ENCODE peak calls at places on chromosomes 12 and 14, in seven cellular contexts. One of them, this sample, is unnamed.
A peak's percentile ranks its signal among the peaks of the same experiment; 100 is the strongest.

GRCh38 chr12:64707362-64707761 is 51.8 kb downstream of the GNS start:
- DNase-seq in mesenchymal stem cell: no peak
- DNase-seq in stimulated activated CD4-positive, alpha-beta T cell treated with anti-CD3 and anti-CD28 coated beads, Interleukin-1b, Interleukin-23, amount 100 ng/mL, for 1 hour: no peak
- DNase-seq in iris pigment epithelial cell: no peak
- DNase-seq in CD8-positive, alpha-beta memory T cell: no peak
- DNase-seq in OCI-M1: no peak
- DNase-seq in NCI-H1105: no peak
- DNase-seq in this sample: no peak

GRCh38 chr12:122866950-122867607 is 28.8 kb downstream of the VPS37B start:
- DNase-seq in mesenchymal stem cell: no peak
- DNase-seq in stimulated activated CD4-positive, alpha-beta T cell treated with anti-CD3 and anti-CD28 coated beads, Interleukin-1b, Interleukin-23, amount 100 ng/mL, for 1 hour: no peak
- DNase-seq in iris pigment epithelial cell: no peak
- DNase-seq in CD8-positive, alpha-beta memory T cell: no peak
- DNase-seq in OCI-M1: no peak
- DNase-seq in NCI-H1105: no peak
- DNase-seq in this sample: no peak

GRCh38 chr12:6953417-6954315 is 2.5 kb downstream of the PTPN6 start:
- DNase-seq in mesenchymal stem cell: peak; percentile 54
- DNase-seq in stimulated activated CD4-positive, alpha-beta T cell treated with anti-CD3 and anti-CD28 coated beads, Interleukin-1b, Interleukin-23, amount 100 ng/mL, for 1 hour: peak; percentile 70
- DNase-seq in iris pigment epithelial cell: peak; percentile 62
- DNase-seq in CD8-positive, alpha-beta memory T cell: peak; percentile 79
- DNase-seq in OCI-M1: peak; percentile 95
- DNase-seq in NCI-H1105: no peak
- DNase-seq in this sample: peak; percentile 95

GRCh38 chr14:23009939-23010718 is at the start of gene C14orf93:
- DNase-seq in mesenchymal stem cell: peak; percentile 58
- DNase-seq in stimulated activated CD4-positive, alpha-beta T cell treated with anti-CD3 and anti-CD28 coated beads, Interleukin-1b, Interleukin-23, amount 100 ng/mL, for 1 hour: peak; percentile 57
- DNase-seq in iris pigment epithelial cell: peak; percentile 66
- DNase-seq in CD8-positive, alpha-beta memory T cell: peak; percentile 72
- DNase-seq in OCI-M1: peak; percentile 77
- DNase-seq in NCI-H1105: peak; percentile 65
- DNase-seq in this sample: peak; percentile 82

GRCh38 chr14:23055621-23056256 is 1.6 kb downstream of the CDH24 start:
- DNase-seq in mesenchymal stem cell: peak; percentile 22
- DNase-seq in stimulated activated CD4-positive, alpha-beta T cell treated with anti-CD3 and anti-CD28 coated beads, Interleukin-1b, Interleukin-23, amount 100 ng/mL, for 1 hour: no peak
- DNase-seq in iris pigment epithelial cell: no peak
- DNase-seq in CD8-positive, alpha-beta memory T cell: no peak
- DNase-seq in OCI-M1: no peak
- DNase-seq in NCI-H1105: no peak
- DNase-seq in this sample: no peak

GRCh38 chr12:24135158-24135850 is 185.8 kb upstream of the SOX5 start:
- DNase-seq in mesenchymal stem cell: peak; percentile 77
- DNase-seq in stimulated activated CD4-positive, alpha-beta T cell treated with anti-CD3 and anti-CD28 coated beads, Interleukin-1b, Interleukin-23, amount 100 ng/mL, for 1 hour: no peak
- DNase-seq in iris pigment epithelial cell: no peak
- DNase-seq in CD8-positive, alpha-beta memory T cell: no peak
- DNase-seq in OCI-M1: no peak
- DNase-seq in NCI-H1105: no peak
- DNase-seq in this sample: no peak

GRCh38 chr12:54417712-54418440 is 1.2 kb downstream of the ITGA5 start:
- DNase-seq in mesenchymal stem cell: peak; percentile 40
- DNase-seq in stimulated activated CD4-positive, alpha-beta T cell treated with anti-CD3 and anti-CD28 coated beads, Interleukin-1b, Interleukin-23, amount 100 ng/mL, for 1 hour: no peak
- DNase-seq in iris pigment epithelial cell: no peak
- DNase-seq in CD8-positive, alpha-beta memory T cell: peak; percentile 18
- DNase-seq in OCI-M1: peak; percentile 24
- DNase-seq in NCI-H1105: no peak
- DNase-seq in this sample: peak; percentile 62

GRCh38 chr14:104690266-104690711 is 871 bp downstream of the INF2 start:
- DNase-seq in mesenchymal stem cell: no peak
- DNase-seq in stimulated activated CD4-positive, alpha-beta T cell treated with anti-CD3 and anti-CD28 coated beads, Interleukin-1b, Interleukin-23, amount 100 ng/mL, for 1 hour: no peak
- DNase-seq in iris pigment epithelial cell: no peak
- DNase-seq in CD8-positive, alpha-beta memory T cell: no peak
- DNase-seq in OCI-M1: no peak
- DNase-seq in NCI-H1105: no peak
- DNase-seq in this sample: no peak

GRCh38 chr12:19489168-19489567 is 49.9 kb downstream of the AEBP2 start:
- DNase-seq in mesenchymal stem cell: no peak
- DNase-seq in stimulated activated CD4-positive, alpha-beta T cell treated with anti-CD3 and anti-CD28 coated beads, Interleukin-1b, Interleukin-23, amount 100 ng/mL, for 1 hour: no peak
- DNase-seq in iris pigment epithelial cell: no peak
- DNase-seq in CD8-positive, alpha-beta memory T cell: no peak
- DNase-seq in OCI-M1: no peak
- DNase-seq in NCI-H1105: no peak
- DNase-seq in this sample: no peak

GRCh38 chr12:89033062-89033461 is 319.2 kb downstream of the DUSP6 start:
- DNase-seq in mesenchymal stem cell: no peak
- DNase-seq in stimulated activated CD4-positive, alpha-beta T cell treated with anti-CD3 and anti-CD28 coated beads, Interleukin-1b, Interleukin-23, amount 100 ng/mL, for 1 hour: no peak
- DNase-seq in iris pigment epithelial cell: no peak
- DNase-seq in CD8-positive, alpha-beta memory T cell: no peak
- DNase-seq in OCI-M1: peak; percentile 92
- DNase-seq in NCI-H1105: no peak
- DNase-seq in this sample: no peak

GRCh38 chr14:91126761-91127160 is 12.9 kb downstream of the DGLUCY start:
- DNase-seq in mesenchymal stem cell: no peak
- DNase-seq in stimulated activated CD4-positive, alpha-beta T cell treated with anti-CD3 and anti-CD28 coated beads, Interleukin-1b, Interleukin-23, amount 100 ng/mL, for 1 hour: no peak
- DNase-seq in iris pigment epithelial cell: no peak
- DNase-seq in CD8-positive, alpha-beta memory T cell: no peak
- DNase-seq in OCI-M1: no peak
- DNase-seq in NCI-H1105: no peak
- DNase-seq in this sample: no peak

GRCh38 chr12:99915251-99916082 is 69.3 kb downstream of the ANKS1B start:
- DNase-seq in mesenchymal stem cell: peak; percentile 82
- DNase-seq in stimulated activated CD4-positive, alpha-beta T cell treated with anti-CD3 and anti-CD28 coated beads, Interleukin-1b, Interleukin-23, amount 100 ng/mL, for 1 hour: no peak
- DNase-seq in iris pigment epithelial cell: peak; percentile 43
- DNase-seq in CD8-positive, alpha-beta memory T cell: no peak
- DNase-seq in OCI-M1: no peak
- DNase-seq in NCI-H1105: no peak
- DNase-seq in this sample: no peak

GRCh38 chr12:128204725-128205124 is 62.2 kb upstream of the TMEM132C start:
- DNase-seq in mesenchymal stem cell: no peak
- DNase-seq in stimulated activated CD4-positive, alpha-beta T cell treated with anti-CD3 and anti-CD28 coated beads, Interleukin-1b, Interleukin-23, amount 100 ng/mL, for 1 hour: no peak
- DNase-seq in iris pigment epithelial cell: no peak
- DNase-seq in CD8-positive, alpha-beta memory T cell: no peak
- DNase-seq in OCI-M1: no peak
- DNase-seq in NCI-H1105: no peak
- DNase-seq in this sample: no peak

GRCh38 chr12:41188058-41188840 is at the start of gene PDZRN4:
- DNase-seq in mesenchymal stem cell: peak; percentile 9
- DNase-seq in stimulated activated CD4-positive, alpha-beta T cell treated with anti-CD3 and anti-CD28 coated beads, Interleukin-1b, Interleukin-23, amount 100 ng/mL, for 1 hour: no peak
- DNase-seq in iris pigment epithelial cell: peak; percentile 4
- DNase-seq in CD8-positive, alpha-beta memory T cell: no peak
- DNase-seq in OCI-M1: no peak
- DNase-seq in NCI-H1105: peak; percentile 62
- DNase-seq in this sample: no peak

GRCh38 chr12:24911284-24911791 is 37.6 kb downstream of the BCAT1 start:
- DNase-seq in mesenchymal stem cell: peak; percentile 90
- DNase-seq in stimulated activated CD4-positive, alpha-beta T cell treated with anti-CD3 and anti-CD28 coated beads, Interleukin-1b, Interleukin-23, amount 100 ng/mL, for 1 hour: no peak
- DNase-seq in iris pigment epithelial cell: peak; percentile 95
- DNase-seq in CD8-positive, alpha-beta memory T cell: no peak
- DNase-seq in OCI-M1: peak; percentile 34
- DNase-seq in NCI-H1105: no peak
- DNase-seq in this sample: peak; percentile 34

GRCh38 chr12:49332891-49333371 is 4.1 kb downstream of the C1QL4 start:
- DNase-seq in mesenchymal stem cell: no peak
- DNase-seq in stimulated activated CD4-positive, alpha-beta T cell treated with anti-CD3 and anti-CD28 coated beads, Interleukin-1b, Interleukin-23, amount 100 ng/mL, for 1 hour: no peak
- DNase-seq in iris pigment epithelial cell: no peak
- DNase-seq in CD8-positive, alpha-beta memory T cell: no peak
- DNase-seq in OCI-M1: no peak
- DNase-seq in NCI-H1105: no peak
- DNase-seq in this sample: no peak

GRCh38 chr14:92759300-92759678 is 10.9 kb upstream of the LGMN start:
- DNase-seq in mesenchymal stem cell: peak; percentile 26
- DNase-seq in stimulated activated CD4-positive, alpha-beta T cell treated with anti-CD3 and anti-CD28 coated beads, Interleukin-1b, Interleukin-23, amount 100 ng/mL, for 1 hour: no peak
- DNase-seq in iris pigment epithelial cell: peak; percentile 37
- DNase-seq in CD8-positive, alpha-beta memory T cell: no peak
- DNase-seq in OCI-M1: peak; percentile 57
- DNase-seq in NCI-H1105: no peak
- DNase-seq in this sample: peak; percentile 71

GRCh38 chr12:108868781-108869180 is 11.1 kb upstream of the DAO start:
- DNase-seq in mesenchymal stem cell: no peak
- DNase-seq in stimulated activated CD4-positive, alpha-beta T cell treated with anti-CD3 and anti-CD28 coated beads, Interleukin-1b, Interleukin-23, amount 100 ng/mL, for 1 hour: no peak
- DNase-seq in iris pigment epithelial cell: no peak
- DNase-seq in CD8-positive, alpha-beta memory T cell: no peak
- DNase-seq in OCI-M1: no peak
- DNase-seq in NCI-H1105: no peak
- DNase-seq in this sample: no peak

GRCh38 chr14:103288076-103288766 is 45.8 kb upstream of the EIF5 start:
- DNase-seq in mesenchymal stem cell: no peak
- DNase-seq in stimulated activated CD4-positive, alpha-beta T cell treated with anti-CD3 and anti-CD28 coated beads, Interleukin-1b, Interleukin-23, amount 100 ng/mL, for 1 hour: no peak
- DNase-seq in iris pigment epithelial cell: no peak
- DNase-seq in CD8-positive, alpha-beta memory T cell: no peak
- DNase-seq in OCI-M1: no peak
- DNase-seq in NCI-H1105: no peak
- DNase-seq in this sample: no peak

GRCh38 chr12:92992041-92992440 is 62.9 kb upstream of the EEA1 start:
- DNase-seq in mesenchymal stem cell: peak; percentile 29
- DNase-seq in stimulated activated CD4-positive, alpha-beta T cell treated with anti-CD3 and anti-CD28 coated beads, Interleukin-1b, Interleukin-23, amount 100 ng/mL, for 1 hour: no peak
- DNase-seq in iris pigment epithelial cell: no peak
- DNase-seq in CD8-positive, alpha-beta memory T cell: no peak
- DNase-seq in OCI-M1: no peak
- DNase-seq in NCI-H1105: no peak
- DNase-seq in this sample: no peak

GRCh38 chr12:57761391-57761998 is 5.4 kb downstream of the CYP27B1 start:
- DNase-seq in mesenchymal stem cell: no peak
- DNase-seq in stimulated activated CD4-positive, alpha-beta T cell treated with anti-CD3 and anti-CD28 coated beads, Interleukin-1b, Interleukin-23, amount 100 ng/mL, for 1 hour: no peak
- DNase-seq in iris pigment epithelial cell: no peak
- DNase-seq in CD8-positive, alpha-beta memory T cell: no peak
- DNase-seq in OCI-M1: no peak
- DNase-seq in NCI-H1105: no peak
- DNase-seq in this sample: no peak

GRCh38 chr14:62179367-62180018 is 417.3 kb downstream of the SNAPC1 start:
- DNase-seq in mesenchymal stem cell: peak; percentile 73
- DNase-seq in stimulated activated CD4-positive, alpha-beta T cell treated with anti-CD3 and anti-CD28 coated beads, Interleukin-1b, Interleukin-23, amount 100 ng/mL, for 1 hour: no peak
- DNase-seq in iris pigment epithelial cell: peak; percentile 87
- DNase-seq in CD8-positive, alpha-beta memory T cell: no peak
- DNase-seq in OCI-M1: peak; percentile 59
- DNase-seq in NCI-H1105: peak; percentile 74
- DNase-seq in this sample: peak; percentile 64

GRCh38 chr14:92252291-92252690 is 70.7 kb upstream of the SLC24A4 start:
- DNase-seq in mesenchymal stem cell: no peak
- DNase-seq in stimulated activated CD4-positive, alpha-beta T cell treated with anti-CD3 and anti-CD28 coated beads, Interleukin-1b, Interleukin-23, amount 100 ng/mL, for 1 hour: no peak
- DNase-seq in iris pigment epithelial cell: no peak
- DNase-seq in CD8-positive, alpha-beta memory T cell: no peak
- DNase-seq in OCI-M1: no peak
- DNase-seq in NCI-H1105: peak; percentile 81
- DNase-seq in this sample: no peak

GRCh38 chr14:44404021-44404420 is 103.1 kb downstream of the FSCB start:
- DNase-seq in mesenchymal stem cell: no peak
- DNase-seq in stimulated activated CD4-positive, alpha-beta T cell treated with anti-CD3 and anti-CD28 coated beads, Interleukin-1b, Interleukin-23, amount 100 ng/mL, for 1 hour: no peak
- DNase-seq in iris pigment epithelial cell: no peak
- DNase-seq in CD8-positive, alpha-beta memory T cell: no peak
- DNase-seq in OCI-M1: peak; percentile 6
- DNase-seq in NCI-H1105: no peak
- DNase-seq in this sample: no peak

GRCh38 chr12:68825569-68826217 is 17.7 kb downstream of the MDM2 start:
- DNase-seq in mesenchymal stem cell: no peak
- DNase-seq in stimulated activated CD4-positive, alpha-beta T cell treated with anti-CD3 and anti-CD28 coated beads, Interleukin-1b, Interleukin-23, amount 100 ng/mL, for 1 hour: no peak
- DNase-seq in iris pigment epithelial cell: peak; percentile 42
- DNase-seq in CD8-positive, alpha-beta memory T cell: no peak
- DNase-seq in OCI-M1: no peak
- DNase-seq in NCI-H1105: no peak
- DNase-seq in this sample: no peak

GRCh38 chr14:99123208-99123870 is 148.7 kb downstream of the BCL11B start:
- DNase-seq in mesenchymal stem cell: no peak
- DNase-seq in stimulated activated CD4-positive, alpha-beta T cell treated with anti-CD3 and anti-CD28 coated beads, Interleukin-1b, Interleukin-23, amount 100 ng/mL, for 1 hour: no peak
- DNase-seq in iris pigment epithelial cell: no peak
- DNase-seq in CD8-positive, alpha-beta memory T cell: no peak
- DNase-seq in OCI-M1: no peak
- DNase-seq in NCI-H1105: no peak
- DNase-seq in this sample: no peak

GRCh38 chr12:46465307-46465706 is 92.7 kb upstream of the SLC38A2 start:
- DNase-seq in mesenchymal stem cell: no peak
- DNase-seq in stimulated activated CD4-positive, alpha-beta T cell treated with anti-CD3 and anti-CD28 coated beads, Interleukin-1b, Interleukin-23, amount 100 ng/mL, for 1 hour: no peak
- DNase-seq in iris pigment epithelial cell: no peak
- DNase-seq in CD8-positive, alpha-beta memory T cell: no peak
- DNase-seq in OCI-M1: no peak
- DNase-seq in NCI-H1105: no peak
- DNase-seq in this sample: no peak

GRCh38 chr12:114131824-114132223 is 165.7 kb upstream of the RBM19 start:
- DNase-seq in mesenchymal stem cell: no peak
- DNase-seq in stimulated activated CD4-positive, alpha-beta T cell treated with anti-CD3 and anti-CD28 coated beads, Interleukin-1b, Interleukin-23, amount 100 ng/mL, for 1 hour: no peak
- DNase-seq in iris pigment epithelial cell: no peak
- DNase-seq in CD8-positive, alpha-beta memory T cell: no peak
- DNase-seq in OCI-M1: no peak
- DNase-seq in NCI-H1105: no peak
- DNase-seq in this sample: peak; percentile 4

GRCh38 chr12:15856097-15856982 is 25.8 kb upstream of the STRAP start:
- DNase-seq in mesenchymal stem cell: peak; percentile 78
- DNase-seq in stimulated activated CD4-positive, alpha-beta T cell treated with anti-CD3 and anti-CD28 coated beads, Interleukin-1b, Interleukin-23, amount 100 ng/mL, for 1 hour: no peak
- DNase-seq in iris pigment epithelial cell: peak; percentile 80
- DNase-seq in CD8-positive, alpha-beta memory T cell: no peak
- DNase-seq in OCI-M1: peak; percentile 87
- DNase-seq in NCI-H1105: peak; percentile 35
- DNase-seq in this sample: peak; percentile 67

GRCh38 chr12:121933522-121934317 is 15.3 kb downstream of the CFAP251 start:
- DNase-seq in mesenchymal stem cell: peak; percentile 77
- DNase-seq in stimulated activated CD4-positive, alpha-beta T cell treated with anti-CD3 and anti-CD28 coated beads, Interleukin-1b, Interleukin-23, amount 100 ng/mL, for 1 hour: no peak
- DNase-seq in iris pigment epithelial cell: peak; percentile 64
- DNase-seq in CD8-positive, alpha-beta memory T cell: no peak
- DNase-seq in OCI-M1: peak; percentile 80
- DNase-seq in NCI-H1105: no peak
- DNase-seq in this sample: peak; percentile 34

GRCh38 chr12:50533971-50534370 is 29.2 kb downstream of the DIP2B start:
- DNase-seq in mesenchymal stem cell: peak; percentile 8
- DNase-seq in stimulated activated CD4-positive, alpha-beta T cell treated with anti-CD3 and anti-CD28 coated beads, Interleukin-1b, Interleukin-23, amount 100 ng/mL, for 1 hour: no peak
- DNase-seq in iris pigment epithelial cell: no peak
- DNase-seq in CD8-positive, alpha-beta memory T cell: no peak
- DNase-seq in OCI-M1: no peak
- DNase-seq in NCI-H1105: no peak
- DNase-seq in this sample: no peak

GRCh38 chr12:107736914-107737313 is 24.0 kb downstream of the PRDM4 start:
- DNase-seq in mesenchymal stem cell: no peak
- DNase-seq in stimulated activated CD4-positive, alpha-beta T cell treated with anti-CD3 and anti-CD28 coated beads, Interleukin-1b, Interleukin-23, amount 100 ng/mL, for 1 hour: no peak
- DNase-seq in iris pigment epithelial cell: no peak
- DNase-seq in CD8-positive, alpha-beta memory T cell: no peak
- DNase-seq in OCI-M1: no peak
- DNase-seq in NCI-H1105: no peak
- DNase-seq in this sample: peak; percentile 79

GRCh38 chr14:74710477-74710876 is 2.4 kb downstream of the AREL1 start:
- DNase-seq in mesenchymal stem cell: no peak
- DNase-seq in stimulated activated CD4-positive, alpha-beta T cell treated with anti-CD3 and anti-CD28 coated beads, Interleukin-1b, Interleukin-23, amount 100 ng/mL, for 1 hour: no peak
- DNase-seq in iris pigment epithelial cell: no peak
- DNase-seq in CD8-positive, alpha-beta memory T cell: no peak
- DNase-seq in OCI-M1: peak; percentile 94
- DNase-seq in NCI-H1105: no peak
- DNase-seq in this sample: no peak

GRCh38 chr12:46933947-46934346 is 108.2 kb upstream of the SLC38A4 start:
- DNase-seq in mesenchymal stem cell: peak; percentile 70
- DNase-seq in stimulated activated CD4-positive, alpha-beta T cell treated with anti-CD3 and anti-CD28 coated beads, Interleukin-1b, Interleukin-23, amount 100 ng/mL, for 1 hour: no peak
- DNase-seq in iris pigment epithelial cell: peak; percentile 73
- DNase-seq in CD8-positive, alpha-beta memory T cell: no peak
- DNase-seq in OCI-M1: peak; percentile 73
- DNase-seq in NCI-H1105: peak; percentile 6
- DNase-seq in this sample: peak; percentile 46

GRCh38 chr12:132379996-132380395 is 50.6 kb upstream of the GALNT9 start:
- DNase-seq in mesenchymal stem cell: no peak
- DNase-seq in stimulated activated CD4-positive, alpha-beta T cell treated with anti-CD3 and anti-CD28 coated beads, Interleukin-1b, Interleukin-23, amount 100 ng/mL, for 1 hour: no peak
- DNase-seq in iris pigment epithelial cell: no peak
- DNase-seq in CD8-positive, alpha-beta memory T cell: no peak
- DNase-seq in OCI-M1: no peak
- DNase-seq in NCI-H1105: peak; percentile 32
- DNase-seq in this sample: no peak

GRCh38 chr14:63893701-63894458 is 41.1 kb downstream of the SYNE2 start:
- DNase-seq in mesenchymal stem cell: peak; percentile 62
- DNase-seq in stimulated activated CD4-positive, alpha-beta T cell treated with anti-CD3 and anti-CD28 coated beads, Interleukin-1b, Interleukin-23, amount 100 ng/mL, for 1 hour: no peak
- DNase-seq in iris pigment epithelial cell: peak; percentile 93
- DNase-seq in CD8-positive, alpha-beta memory T cell: no peak
- DNase-seq in OCI-M1: no peak
- DNase-seq in NCI-H1105: no peak
- DNase-seq in this sample: no peak

GRCh38 chr12:125032466-125033152 is 32.6 kb upstream of the AACS start:
- DNase-seq in mesenchymal stem cell: no peak
- DNase-seq in stimulated activated CD4-positive, alpha-beta T cell treated with anti-CD3 and anti-CD28 coated beads, Interleukin-1b, Interleukin-23, amount 100 ng/mL, for 1 hour: no peak
- DNase-seq in iris pigment epithelial cell: no peak
- DNase-seq in CD8-positive, alpha-beta memory T cell: no peak
- DNase-seq in OCI-M1: no peak
- DNase-seq in NCI-H1105: no peak
- DNase-seq in this sample: no peak

GRCh38 chr12:8078400-8078799 is 3.7 kb upstream of the NECAP1 start:
- DNase-seq in mesenchymal stem cell: peak; percentile 78
- DNase-seq in stimulated activated CD4-positive, alpha-beta T cell treated with anti-CD3 and anti-CD28 coated beads, Interleukin-1b, Interleukin-23, amount 100 ng/mL, for 1 hour: peak; percentile 42
- DNase-seq in iris pigment epithelial cell: peak; percentile 85
- DNase-seq in CD8-positive, alpha-beta memory T cell: peak; percentile 43
- DNase-seq in OCI-M1: peak; percentile 79
- DNase-seq in NCI-H1105: peak; percentile 23
- DNase-seq in this sample: peak; percentile 79